ENCODE peak calls at places on chromosomes 6 and 20, in ten cellular contexts. One of them, this sample, is unnamed.

GRCh38 chr6:140311146-140311545 is 936.7 kb upstream of the CITED2 start:
- DNase-seq in cardiac muscle cell: no peak
- DNase-seq in breast epithelium: no peak
- DNase-seq in adrenal gland: no peak
- DNase-seq in T-helper 2 cell: no peak
- DNase-seq in LoVo: no peak
- DNase-seq in left lung: no peak
- DNase-seq in DMS153: no peak
- DNase-seq in T-helper 1 cell: no peak
- DNase-seq in HFFc6: peak
- DNase-seq in this sample: no peak

GRCh38 chr20:42688576-42688975 is 501.1 kb downstream of the PTPRT start:
- DNase-seq in breast epithelium: no peak
- DNase-seq in T-helper 2 cell: no peak
- DNase-seq in left lung: no peak
- DNase-seq in T-helper 1 cell: no peak
- DNase-seq in adrenal gland: no peak
- DNase-seq in HFFc6: no peak
- DNase-seq in LoVo: no peak
- DNase-seq in DMS153: no peak
- DNase-seq in cardiac muscle cell: peak
- DNase-seq in this sample: no peak

GRCh38 chr20:59342017-59342957 is 41.9 kb downstream of the EDN3 start:
- DNase-seq in T-helper 2 cell: no peak
- DNase-seq in DMS153: no peak
- DNase-seq in HFFc6: no peak
- DNase-seq in LoVo: no peak
- DNase-seq in cardiac muscle cell: no peak
- DNase-seq in left lung: no peak
- DNase-seq in adrenal gland: no peak
- DNase-seq in breast epithelium: no peak
- DNase-seq in T-helper 1 cell: no peak
- DNase-seq in this sample: no peak

GRCh38 chr6:90285611-90286381 is 10.8 kb downstream of the BACH2 start:
- DNase-seq in T-helper 1 cell: peak
- DNase-seq in cardiac muscle cell: peak
- DNase-seq in adrenal gland: peak
- DNase-seq in T-helper 2 cell: peak
- DNase-seq in LoVo: peak
- DNase-seq in breast epithelium: peak
- DNase-seq in left lung: peak
- DNase-seq in DMS153: peak
- DNase-seq in HFFc6: peak
- DNase-seq in this sample: peak

GRCh38 chr6:160101262-160102205 is 20.1 kb upstream of the SLC22A1 start:
- DNase-seq in HFFc6: no peak
- DNase-seq in adrenal gland: no peak
- DNase-seq in cardiac muscle cell: no peak
- DNase-seq in LoVo: no peak
- DNase-seq in DMS153: no peak
- DNase-seq in breast epithelium: no peak
- DNase-seq in left lung: no peak
- DNase-seq in T-helper 1 cell: no peak
- DNase-seq in T-helper 2 cell: no peak
- DNase-seq in this sample: no peak

GRCh38 chr6:142822383-142822782 is 122.6 kb downstream of the HIVEP2 start:
- DNase-seq in T-helper 2 cell: no peak
- DNase-seq in adrenal gland: no peak
- DNase-seq in cardiac muscle cell: no peak
- DNase-seq in left lung: no peak
- DNase-seq in T-helper 1 cell: no peak
- DNase-seq in LoVo: no peak
- DNase-seq in HFFc6: no peak
- DNase-seq in DMS153: no peak
- DNase-seq in breast epithelium: no peak
- DNase-seq in this sample: no peak

GRCh38 chr6:75347797-75348610 is 63.4 kb upstream of the TMEM30A start:
- DNase-seq in breast epithelium: no peak
- DNase-seq in left lung: no peak
- DNase-seq in T-helper 2 cell: no peak
- DNase-seq in HFFc6: no peak
- DNase-seq in DMS153: no peak
- DNase-seq in T-helper 1 cell: no peak
- DNase-seq in LoVo: no peak
- DNase-seq in cardiac muscle cell: no peak
- DNase-seq in adrenal gland: no peak
- DNase-seq in this sample: peak

GRCh38 chr6:25596928-25597818 is 54.8 kb upstream of the SCGN start:
- DNase-seq in HFFc6: no peak
- DNase-seq in cardiac muscle cell: no peak
- DNase-seq in breast epithelium: no peak
- DNase-seq in adrenal gland: no peak
- DNase-seq in T-helper 2 cell: no peak
- DNase-seq in LoVo: no peak
- DNase-seq in T-helper 1 cell: no peak
- DNase-seq in DMS153: no peak
- DNase-seq in left lung: no peak
- DNase-seq in this sample: no peak

GRCh38 chr20:59466107-59466815 is 138.1 kb upstream of the PHACTR3 start:
- DNase-seq in adrenal gland: no peak
- DNase-seq in LoVo: no peak
- DNase-seq in T-helper 2 cell: no peak
- DNase-seq in DMS153: no peak
- DNase-seq in cardiac muscle cell: no peak
- DNase-seq in HFFc6: no peak
- DNase-seq in breast epithelium: no peak
- DNase-seq in left lung: no peak
- DNase-seq in T-helper 1 cell: no peak
- DNase-seq in this sample: no peak

GRCh38 chr6:105993769-105994521 is 92.2 kb upstream of the PRDM1 start:
- DNase-seq in HFFc6: peak
- DNase-seq in adrenal gland: no peak
- DNase-seq in DMS153: no peak
- DNase-seq in T-helper 2 cell: no peak
- DNase-seq in LoVo: peak
- DNase-seq in cardiac muscle cell: peak
- DNase-seq in left lung: peak
- DNase-seq in T-helper 1 cell: peak
- DNase-seq in breast epithelium: no peak
- DNase-seq in this sample: no peak

This sample was measured in NCI-H446 treated with DMSO at 0.1 percent for 48 hours.